ENCODE peak calls at places on chromosomes 12 and 14, in seven cellular contexts. B is fibroblast of lung, M is IMR-90, R is mucosa of descending colon, W is breast epithelium, O is small intestine, N is upper lobe of right lung. U is an unnamed sample. For H3K4me1, the result is how much of the 10 kb centered on the place peaks cover.

GRCh38 chr14:37056473-37056872 is 115.9 kb downstream of the SLC25A21 start:
- DNase-seq in B (peak), M (peak), R (no peak), W (no peak), O (no peak), N (no peak), U (no peak)

GRCh38 chr12:80412343-80412953 is 31.6 kb upstream of the PTPRQ start:
- DNase-seq in B (peak), M (peak), R (no peak), W (no peak), O (peak), N (no peak), U (no peak)

GRCh38 chr12:25835385-25835784 is 123.1 kb upstream of the RASSF8 start:
- DNase-seq in B (peak), M (no peak), R (no peak), W (no peak), O (no peak), N (no peak), U (no peak)

GRCh38 chr12:20560935-20561334 is 134.2 kb upstream of the SLCO1C1 start:
- DNase-seq in B (no peak), M (no peak), R (no peak), W (no peak), O (no peak), N (no peak), U (no peak)

GRCh38 chr12:25962932-25963525 is 4.5 kb downstream of the RASSF8 start:
- DNase-seq in B (no peak), M (no peak), R (no peak), W (no peak), O (no peak), N (no peak), U (no peak)

GRCh38 chr14:64705406-64706118 is 1.3 kb downstream of the PLEKHG3 start:
- DNase-seq in B (no peak), M (no peak), R (peak), W (no peak), O (peak), N (no peak), U (no peak)

GRCh38 chr14:63840981-63841380 is 11.8 kb upstream of the SYNE2 start:
- DNase-seq in B (no peak), M (no peak), R (no peak), W (no peak), O (peak), N (peak), U (no peak)

GRCh38 chr12:63904653-63905052 is 60.2 kb downstream of the SRGAP1 start:
- DNase-seq in B (no peak), M (no peak), R (no peak), W (no peak), O (no peak), N (no peak), U (peak)

GRCh38 chr12:124567035-124567672 is at the start of gene NCOR2:
- DNase-seq in B (no peak), M (no peak), R (peak), W (no peak), O (no peak), N (peak), U (peak)

GRCh38 chr12:6096527-6096926 is 27.9 kb downstream of the VWF start:
- DNase-seq in B (no peak), M (no peak), R (no peak), W (peak), O (no peak), N (no peak), U (peak)

DNA sequence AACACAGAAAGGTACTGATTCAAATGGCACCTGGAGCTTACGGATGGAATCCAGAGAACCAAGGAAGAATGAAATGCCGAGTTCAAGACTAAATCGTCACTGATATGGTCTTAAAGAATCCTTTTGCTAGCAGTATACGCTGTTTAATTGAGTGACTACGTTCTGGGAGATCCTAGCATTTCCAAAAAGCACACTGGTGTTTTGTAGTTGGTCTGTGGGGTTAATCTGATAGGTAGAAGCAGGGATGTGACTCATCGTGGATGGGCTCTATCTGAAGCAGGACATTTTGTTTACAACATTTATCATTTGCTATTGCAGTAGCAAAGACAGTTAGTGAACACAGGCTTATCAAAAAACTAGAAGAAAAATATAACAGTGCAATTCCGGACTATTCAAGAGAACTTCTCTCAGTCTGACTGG is 169.2 kb upstream of the HMGA2 start:
- DNase-seq in B (peak), M (peak), R (no peak), W (no peak), O (no peak), N (no peak), U (no peak)
- H3K4me1 ChIP-seq in B (under half), M (under half), R (under half), W (under half), O (under half), N (under half), U (under half)

DNA sequence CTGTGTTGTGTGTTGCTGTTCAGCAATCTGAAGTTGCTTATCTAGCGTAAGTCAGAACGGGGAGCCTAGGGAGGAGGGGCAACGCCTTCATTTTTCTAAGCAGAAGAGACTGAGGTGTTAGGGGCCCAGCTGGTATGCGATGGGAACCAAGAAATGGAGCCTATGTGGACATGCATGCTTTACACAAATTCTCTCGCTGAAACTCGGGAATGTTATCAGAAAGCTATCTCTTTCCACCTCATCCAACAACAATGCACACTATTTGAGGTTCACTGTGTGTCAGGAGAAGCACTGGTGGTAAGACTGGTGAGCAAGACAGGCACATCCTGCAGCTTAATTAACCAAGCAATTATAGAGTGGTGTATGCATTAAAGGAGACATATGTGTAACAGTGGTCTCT is 89.7 kb downstream of the NRXN3 start:
- DNase-seq in B (peak), M (no peak), R (no peak), W (no peak), O (no peak), N (no peak), U (peak)
- H3K4me1 ChIP-seq in B (under half), M (under half), R (under half), W (under half), O (under half), N (under half), U (under half)

GRCh38 chr14:68977137-68977740 is 1.9 kb downstream of the ACTN1 start:
- DNase-seq in B (no peak), M (no peak), R (no peak), W (no peak), O (no peak), N (no peak), U (peak)

GRCh38 chr14:68979021-68979721 is at the start of gene ACTN1:
- DNase-seq in B (peak), M (peak), R (peak), W (peak), O (peak), N (peak), U (peak)

GRCh38 chr14:68977741-68978549 is 1.2 kb downstream of the ACTN1 start:
- DNase-seq in B (peak), M (peak), R (peak), W (peak), O (no peak), N (peak), U (peak)

GRCh38 chr14:68979722-68980552 is 835 bp upstream of the ACTN1 start:
- DNase-seq in B (peak), M (peak), R (peak), W (peak), O (peak), N (peak), U (peak)

DNA sequence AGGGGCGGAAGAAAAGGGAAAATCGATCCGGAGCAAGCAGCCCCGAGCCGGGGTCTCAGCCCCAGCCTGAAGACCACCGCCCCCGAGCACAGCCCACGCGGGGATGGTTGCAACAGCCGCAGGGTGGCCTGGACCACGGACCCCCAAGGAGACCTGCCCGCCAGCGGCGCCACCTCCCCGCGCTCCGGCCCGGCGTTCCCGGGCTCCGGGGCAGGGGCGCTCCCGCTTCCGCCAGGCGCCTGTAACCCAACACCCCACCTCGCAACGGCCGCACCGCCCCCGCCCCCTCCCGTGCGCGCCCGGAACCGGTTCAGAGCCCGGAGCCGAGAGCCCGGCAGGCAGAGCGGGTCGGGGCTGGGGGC is 571 bp downstream of the ACTN1 start:
- DNase-seq in B (peak), M (no peak), R (peak), W (peak), O (peak), N (peak), U (peak)
- H3K4me1 ChIP-seq in B (half or more), M (half or more), R (under half), W (under half), O (under half), N (under half), U (under half)

DNA sequence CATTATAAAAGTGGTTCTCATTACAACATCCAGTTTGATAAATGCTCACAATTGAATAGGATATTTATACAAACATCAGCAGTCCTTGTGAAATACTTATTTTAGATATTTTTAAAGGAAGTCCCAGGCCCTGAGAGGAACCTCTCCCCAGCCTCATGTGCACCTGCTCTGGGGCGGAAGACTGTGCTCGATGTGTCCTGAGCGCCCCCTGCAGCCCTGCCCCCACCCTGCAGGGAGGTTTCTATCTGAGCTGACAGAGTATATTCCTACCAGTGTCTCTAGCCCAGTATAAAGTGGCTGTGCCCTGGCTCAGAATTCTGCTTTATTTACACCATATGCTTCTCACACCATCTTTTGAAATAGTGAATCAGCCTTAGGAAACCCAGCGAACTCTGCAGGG is 1349.1 kb downstream of the TMEM121 start:
- DNase-seq in B (no peak), M (no peak), R (no peak), W (no peak), O (peak), N (no peak), U (no peak)
- H3K4me1 ChIP-seq in B (under half), M (under half), R (under half), W (under half), O (under half), N (under half), U (under half)

GRCh38 chr12:132492951-132493350 is 3.0 kb downstream of the FBRSL1 start:
- DNase-seq in B (no peak), M (no peak), R (no peak), W (no peak), O (peak), N (no peak), U (peak)
- H3K4me1 ChIP-seq in B (under half), M (under half), R (under half), W (half or more), O (under half), N (half or more), U (under half)

GRCh38 chr14:68518180-68518579 is 274.7 kb downstream of the ZFP36L1 start:
- DNase-seq in B (no peak), M (no peak), R (no peak), W (no peak), O (no peak), N (no peak), U (no peak)

GRCh38 chr14:68521557-68521901 is 271.3 kb downstream of the ZFP36L1 start:
- DNase-seq in B (no peak), M (no peak), R (no peak), W (no peak), O (no peak), N (no peak), U (no peak)

GRCh38 chr14:68519788-68520187 is 273.1 kb downstream of the ZFP36L1 start:
- DNase-seq in B (no peak), M (no peak), R (no peak), W (no peak), O (peak), N (no peak), U (no peak)

GRCh38 chr14:68520637-68521556 is 272.0 kb downstream of the ZFP36L1 start:
- DNase-seq in B (peak), M (no peak), R (no peak), W (no peak), O (peak), N (no peak), U (peak)

GRCh38 chr14:68518910-68519686 is 273.8 kb downstream of the ZFP36L1 start:
- DNase-seq in B (no peak), M (peak), R (no peak), W (no peak), O (no peak), N (no peak), U (no peak)
- H3K4me1 ChIP-seq in B (under half), M (under half), R (under half), W (under half), O (under half), N (under half), U (under half)

U was measured in trophoblast cell.